ENCODE peak calls at places on chromosome 3, in four cellular contexts. T is MCF 10A, G is AG09319, Q is adrenal gland. S is an unnamed sample.

GRCh38 chr3:188150982-188151381 is 3.0 kb upstream of the LPP start:
- DNase-seq in G (no peak), T (no peak), Q (no peak), S (no peak)

GRCh38 chr3:128277378-128278049 is 124.2 kb downstream of the EEFSEC start:
- DNase-seq in G (no peak), T (no peak), Q (no peak), S (no peak)

GRCh38 chr3:98730338-98730737 is 32.8 kb upstream of the ST3GAL6 start:
- DNase-seq in G (no peak), T (peak), Q (no peak), S (no peak)

GRCh38 chr3:12759097-12759679 is at the start of gene TMEM40:
- DNase-seq in G (no peak), Q (no peak), T (peak), S (no peak)

GRCh38 chr3:23807161-23808015 is 1.6 kb downstream of the UBE2E1 start:
- DNase-seq in Q (no peak), T (peak), G (peak), S (no peak)

GRCh38 chr3:44965165-44965564 is 10.8 kb downstream of the ZDHHC3 start:
- DNase-seq in Q (no peak), T (no peak), G (no peak), S (no peak)

GRCh38 chr3:25944328-25944727 is 154.4 kb downstream of the OXSM start:
- DNase-seq in T (no peak), G (no peak), Q (no peak), S (no peak)

GRCh38 chr3:62696011-62696410 is 179.2 kb downstream of the CADPS start:
- DNase-seq in G (no peak), T (no peak), Q (no peak), S (no peak)

GRCh38 chr3:22947741-22948140 is 255.4 kb upstream of the UBE2E2 start:
- DNase-seq in T (no peak), G (no peak), Q (no peak), S (no peak)

GRCh38 chr3:196988241-196989029 is 19.8 kb upstream of the PIGZ start:
- DNase-seq in Q (peak), T (no peak), G (no peak), S (no peak)
- TF ChIP-seq CTCF in Q (no peak), T (no peak), G (no peak), S (no peak)

DNA sequence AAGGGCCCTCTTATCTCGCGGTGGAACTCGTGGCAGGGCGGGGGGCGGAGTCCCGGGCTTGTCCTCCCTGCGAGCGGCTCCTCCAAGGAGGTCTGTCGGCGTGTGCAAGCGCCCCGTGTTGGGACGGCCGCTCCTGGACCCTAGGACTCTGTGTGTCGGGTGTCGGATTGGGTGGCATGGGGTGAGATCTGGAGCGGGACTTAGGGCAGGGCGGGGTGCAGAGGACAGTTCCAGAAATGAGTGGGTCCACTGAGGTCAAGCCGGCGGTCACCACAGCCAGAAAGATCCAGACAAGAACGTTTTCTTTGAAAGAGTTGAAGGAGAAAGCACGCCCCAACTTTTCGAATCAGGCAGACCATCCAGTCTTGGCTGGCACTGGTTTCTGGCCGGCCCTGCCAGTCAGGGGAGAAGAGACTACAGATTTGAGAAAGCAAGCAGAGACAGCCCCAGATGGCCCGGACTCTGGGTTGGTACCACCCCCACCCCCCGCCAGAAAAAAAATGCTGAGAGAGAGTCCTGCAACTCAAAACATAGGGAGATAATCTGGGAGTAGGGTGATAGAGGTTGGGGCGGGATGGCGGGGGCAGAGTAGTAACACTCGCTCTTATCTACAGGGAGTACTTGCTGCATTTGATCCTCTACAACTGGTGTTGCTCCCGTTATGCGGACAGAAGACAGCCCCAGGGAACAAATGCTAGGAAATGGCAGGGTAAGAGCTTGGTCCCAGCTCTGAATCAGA is 829 bp upstream of the CISH start:
- DNase-seq in T (no peak), G (no peak), Q (no peak), S (no peak)
- TF ChIP-seq CTCF in T (no peak), G (no peak), Q (no peak), S (no peak)

GRCh38 chr3:42657675-42658074 is 4.2 kb downstream of the ZBTB47 start:
- DNase-seq in Q (no peak), G (no peak), T (no peak), S (no peak)

GRCh38 chr3:42654331-42655201 is 1.1 kb downstream of the ZBTB47 start:
- DNase-seq in T (no peak), G (no peak), Q (peak), S (peak)

GRCh38 chr3:42655331-42655888 is 1.9 kb downstream of the ZBTB47 start:
- DNase-seq in Q (peak), T (no peak), G (no peak), S (no peak)

GRCh38 chr3:42656680-42657610 is 3.4 kb downstream of the ZBTB47 start:
- DNase-seq in Q (no peak), G (no peak), T (no peak), S (no peak)

DNA sequence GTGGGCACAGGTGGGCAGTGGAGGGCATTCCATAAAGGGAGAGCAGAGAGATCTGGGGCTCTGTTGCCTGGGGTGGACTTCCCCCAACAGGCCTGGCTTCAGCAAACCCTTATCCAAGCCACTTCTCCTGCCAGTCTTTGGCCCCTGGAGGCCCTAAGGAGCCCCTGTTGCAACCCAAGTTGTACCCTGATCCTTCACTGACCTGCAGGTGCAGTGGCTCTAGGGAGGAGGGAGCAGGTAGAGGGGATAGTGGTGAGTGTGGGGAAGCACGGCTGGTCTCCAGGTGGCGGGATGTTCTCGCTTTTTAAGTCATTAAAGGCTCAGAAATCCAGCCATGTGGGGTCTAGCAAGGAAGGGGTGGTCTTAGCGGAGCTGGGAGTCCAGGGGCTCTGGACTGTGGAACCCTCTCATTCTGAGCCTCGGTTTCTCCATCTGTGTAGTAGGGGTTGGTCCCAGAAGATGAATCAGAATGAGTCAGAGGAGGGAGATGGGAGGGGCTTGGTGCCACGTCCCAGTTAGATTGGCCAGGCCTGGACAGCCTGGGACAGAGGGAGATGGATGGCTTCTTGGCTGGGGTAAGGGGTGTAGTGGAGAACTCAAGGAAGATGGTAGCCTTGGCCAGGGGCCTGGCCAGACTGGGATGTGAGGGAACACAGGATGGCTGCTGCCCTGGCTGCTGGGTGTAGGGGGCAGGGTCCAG is 2.6 kb downstream of the ZBTB47 start:
- DNase-seq in T (peak), G (no peak), Q (peak), S (no peak)
- TF ChIP-seq CTCF in T (no peak), G (no peak), Q (no peak), S (no peak)

GRCh38 chr3:8110966-8111798 is 390.4 kb upstream of the LMCD1 start:
- DNase-seq in G (no peak), Q (peak), T (peak), S (peak)
- TF ChIP-seq CTCF in G (peak), Q (peak), T (peak), S (peak)